ENCODE peak calls at places on chromosomes 12 and 14, in seven cellular contexts. J is RCC 7860; L is activated CD4-positive, alpha-beta T cell treated with anti-CD3 and anti-CD28 coated beads, Interleukin-2, amount 10 ng/mL, durations not matched to agents 7 days and 5 days; T is NCI-H1417; X is NCI-H526; Q is stimulated activated CD8-positive, alpha-beta memory T cell treated with anti-CD3 and anti-CD28 coated beads, Interleukin-15, amount 100 ng/mL, for 1 hour; Z is stimulated activated naive CD8-positive, alpha-beta T cell treated with anti-CD3 and anti-CD28 coated beads, Interleukin-15, amount 100 ng/mL, for 72 hours. I is an unnamed sample.

GRCh38 chr14:61573748-61574513 is 121.4 kb upstream of the HIF1A start:
- DNase-seq in Z (no peak), X (no peak), J (peak; percentile 46), T (no peak), L (no peak), Q (no peak), I (no peak)

GRCh38 chr12:123971770-123972447 is 722 bp downstream of the CCDC92 start:
- DNase-seq in J (peak; percentile 22), T (peak; percentile 70), Q (no peak), Z (peak; percentile 33), L (peak; percentile 51), X (peak; percentile 69), I (peak; percentile 80)

GRCh38 chr12:57430117-57430930 is 519 bp downstream of the R3HDM2 start:
- DNase-seq in L (peak; percentile 42), X (no peak), T (no peak), Z (no peak), Q (peak; percentile 33), J (no peak), I (peak; percentile 66)

GRCh38 chr12:121214171-121214777 is 4.3 kb downstream of the P2RX4 start:
- DNase-seq in X (no peak), J (no peak), L (no peak), T (no peak), Z (peak; percentile 42), Q (no peak), I (no peak)

GRCh38 chr12:119676022-119676421 is 8.1 kb downstream of the PRKAB1 start:
- DNase-seq in X (no peak), J (no peak), L (no peak), T (no peak), Q (no peak), Z (no peak), I (no peak)

GRCh38 chr14:54446201-54446693 is 5.1 kb upstream of the CNIH1 start:
- DNase-seq in J (no peak), L (no peak), Z (no peak), T (peak; percentile 81), Q (no peak), X (no peak), I (no peak)

GRCh38 chr14:69439516-69440270 is 41.2 kb downstream of the SLC39A9 start:
- DNase-seq in Z (no peak), J (no peak), L (no peak), X (no peak), T (no peak), Q (no peak), I (peak; percentile 56)

GRCh38 chr12:2960996-2961616 is 1.9 kb downstream of the TEAD4 start:
- DNase-seq in J (no peak), Z (no peak), T (no peak), L (no peak), X (no peak), Q (no peak), I (no peak)

GRCh38 chr14:81401420-81402122 is 1.4 kb upstream of the STON2 start:
- DNase-seq in J (peak; percentile 75), L (no peak), Q (no peak), Z (no peak), T (no peak), X (no peak), I (no peak)

GRCh38 chr14:83960832-83961512 is 1569.0 kb upstream of the FLRT2 start:
- DNase-seq in Q (no peak), Z (no peak), L (no peak), X (no peak), T (no peak), J (no peak), I (no peak)

GRCh38 chr12:2411011-2411410 is 358.2 kb downstream of the CACNA1C start:
- DNase-seq in X (no peak), J (no peak), T (no peak), L (no peak), Z (no peak), Q (no peak), I (no peak)

GRCh38 chr12:58479403-58479802 is 440.9 kb downstream of the LRIG3 start:
- DNase-seq in L (no peak), Q (no peak), X (no peak), Z (no peak), J (no peak), T (no peak), I (no peak)

GRCh38 chr12:120141336-120141735 is 24.8 kb upstream of the RAB35 start:
- DNase-seq in Q (no peak), L (no peak), Z (no peak), X (no peak), J (no peak), T (no peak), I (no peak)

GRCh38 chr12:54005531-54005852 is 3.3 kb upstream of the HOXC8 start:
- DNase-seq in L (no peak), X (no peak), T (no peak), Z (no peak), Q (no peak), J (no peak), I (no peak)

GRCh38 chr12:12715459-12716150 is 1.6 kb upstream of the CDKN1B start:
- DNase-seq in L (peak; percentile 70), J (no peak), Q (no peak), Z (peak; percentile 70), X (no peak), T (peak; percentile 58), I (no peak)

GRCh38 chr12:132071837-132072384 is 72.2 kb downstream of the DDX51 start:
- DNase-seq in X (no peak), Z (no peak), T (no peak), L (no peak), J (no peak), Q (no peak), I (no peak)

GRCh38 chr14:105861985-105862465 is 335.6 kb downstream of the TMEM121 start:
- DNase-seq in J (no peak), Q (no peak), L (peak; percentile 68), T (peak; percentile 67), Z (peak; percentile 61), X (no peak), I (no peak)

GRCh38 chr14:94173885-94174621 is at the start of gene PPP4R4:
- DNase-seq in Q (peak; percentile 46), J (peak; percentile 58), L (peak; percentile 93), X (peak; percentile 60), T (peak; percentile 96), Z (peak; percentile 91), I (peak; percentile 95)

GRCh38 chr12:128258866-128259555 is 8.0 kb upstream of the TMEM132C start:
- DNase-seq in T (no peak), Q (no peak), J (no peak), X (no peak), L (no peak), Z (no peak), I (no peak)

GRCh38 chr12:49705479-49706267 is 1.5 kb downstream of the FMNL3 start:
- DNase-seq in T (no peak), J (peak; percentile 82), Z (peak; percentile 44), Q (no peak), L (no peak), X (no peak), I (no peak)

GRCh38 chr14:60744566-60744965 is 10.0 kb downstream of the MNAT1 start:
- DNase-seq in Q (no peak), T (no peak), L (no peak), Z (no peak), X (no peak), J (no peak), I (no peak)

GRCh38 chr12:8950287-8950574 is 786 bp upstream of the M6PR start:
- DNase-seq in T (no peak), X (no peak), Z (no peak), J (no peak), Q (no peak), L (no peak), I (no peak)

GRCh38 chr14:72907327-72907826 is 13.5 kb upstream of the DPF3 start:
- DNase-seq in X (no peak), T (peak; percentile 22), Q (no peak), Z (no peak), J (no peak), L (no peak), I (no peak)

GRCh38 chr14:92728781-92729364 is 19.6 kb downstream of the LGMN start:
- DNase-seq in J (peak; percentile 76), T (peak; percentile 26), Q (no peak), L (peak; percentile 32), X (no peak), Z (peak; percentile 42), I (no peak)

GRCh38 chr12:67426067-67426466 is 156.9 kb downstream of the CAND1 start:
- DNase-seq in J (no peak), T (peak; percentile 53), X (peak; percentile 20), Q (no peak), L (no peak), Z (no peak), I (no peak)

GRCh38 chr14:51400142-51400541 is 160.1 kb downstream of the TMX1 start:
- DNase-seq in Z (no peak), L (no peak), X (no peak), Q (no peak), T (no peak), J (no peak), I (no peak)

GRCh38 chr12:93776581-93777018 is 99.4 kb downstream of the CRADD start:
- DNase-seq in T (no peak), X (no peak), Q (no peak), Z (no peak), J (no peak), L (no peak), I (no peak)

GRCh38 chr12:131965073-131965472 is 15.3 kb downstream of the EP400 start:
- DNase-seq in J (no peak), L (no peak), Q (no peak), X (no peak), Z (no peak), T (no peak), I (no peak)